ENCODE peak calls at places on chromosomes 11 and 22, in four cellular contexts. C is HepG2, A is GM12878, H is H1. G is an unnamed sample.

GRCh38 chr22:33851985-33852384 is 68.3 kb downstream of the LARGE1 start:
- DNase-seq in C (no peak), A (no peak), H (no peak), G (no peak)

GRCh38 chr11:75525433-75526191 is at the start of gene GDPD5:
- DNase-seq in C (peak; percentile 76), A (no peak), H (peak; percentile 87), G (peak; percentile 97)

GRCh38 chr11:14623036-14623435 is 20.6 kb upstream of the PDE3B start:
- DNase-seq in C (no peak), A (no peak), H (no peak), G (peak; percentile 14)

GRCh38 chr22:46079093-46079860 is 71.0 kb upstream of the PPARA start:
- DNase-seq in C (no peak), A (no peak), H (no peak), G (no peak)

GRCh38 chr11:127071606-127072005 is 71.0 kb upstream of the KIRREL3 start:
- DNase-seq in C (no peak), A (no peak), H (no peak), G (no peak)

GRCh38 chr11:6431861-6432260 is 8.9 kb downstream of the HPX start:
- DNase-seq in C (no peak), A (no peak), H (no peak), G (no peak)

GRCh38 chr22:46069518-46070214 is 80.7 kb upstream of the PPARA start:
- DNase-seq in C (no peak), A (no peak), H (no peak), G (no peak)

GRCh38 chr11:134466035-134466908 is 54.2 kb upstream of the B3GAT1 start:
- DNase-seq in C (no peak), A (no peak), H (peak; percentile 55), G (no peak)

GRCh38 chr11:75346912-75347647 is 4.4 kb downstream of the ARRB1 start:
- DNase-seq in C (no peak), A (no peak), H (no peak), G (no peak)

GRCh38 chr11:10604340-10604748 is 35.9 kb upstream of the LYVE1 start:
- DNase-seq in C (peak; percentile 83), A (no peak), H (no peak), G (no peak)

GRCh38 chr11:36622431-36623136 is 24.5 kb upstream of the RAG2 start:
- DNase-seq in C (peak; percentile 31), A (no peak), H (no peak), G (peak; percentile 35)
- TF ChIP-seq CBX5 in C (no peak), A (no peak), H (no peak), G (no peak)

GRCh38 chr11:112608466-112608865 is 347.8 kb upstream of the PLET1 start:
- DNase-seq in C (no peak), A (no peak), H (no peak), G (no peak)
- TF ChIP-seq CHD2 in C (no peak), A (no peak), H (no peak), G (no peak)

DNA sequence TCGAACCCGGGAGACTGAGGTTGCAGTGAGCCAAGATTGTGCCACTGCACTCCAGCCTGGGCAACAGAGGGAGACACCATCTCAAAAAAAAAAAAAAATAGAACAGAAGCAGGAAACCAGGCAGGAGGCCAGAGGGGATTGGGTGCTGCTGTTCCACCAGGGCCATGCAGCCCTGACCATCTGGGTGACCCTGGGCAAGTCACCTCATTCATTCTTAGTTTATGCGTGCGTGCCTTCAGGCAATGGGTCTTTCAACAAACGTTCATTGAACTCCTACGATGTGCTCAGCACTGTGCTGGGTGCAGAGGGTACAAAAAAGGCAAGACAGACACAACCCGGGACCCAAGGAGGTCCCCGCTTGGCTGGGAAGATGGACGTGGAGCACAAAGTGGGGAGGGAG is 18.3 kb downstream of the RPL3 start:
- DNase-seq in C (no peak), A (no peak), H (no peak), G (no peak)
- TF ChIP-seq CBX5 in C (no peak), A (no peak), H (no peak), G (no peak)

DNA sequence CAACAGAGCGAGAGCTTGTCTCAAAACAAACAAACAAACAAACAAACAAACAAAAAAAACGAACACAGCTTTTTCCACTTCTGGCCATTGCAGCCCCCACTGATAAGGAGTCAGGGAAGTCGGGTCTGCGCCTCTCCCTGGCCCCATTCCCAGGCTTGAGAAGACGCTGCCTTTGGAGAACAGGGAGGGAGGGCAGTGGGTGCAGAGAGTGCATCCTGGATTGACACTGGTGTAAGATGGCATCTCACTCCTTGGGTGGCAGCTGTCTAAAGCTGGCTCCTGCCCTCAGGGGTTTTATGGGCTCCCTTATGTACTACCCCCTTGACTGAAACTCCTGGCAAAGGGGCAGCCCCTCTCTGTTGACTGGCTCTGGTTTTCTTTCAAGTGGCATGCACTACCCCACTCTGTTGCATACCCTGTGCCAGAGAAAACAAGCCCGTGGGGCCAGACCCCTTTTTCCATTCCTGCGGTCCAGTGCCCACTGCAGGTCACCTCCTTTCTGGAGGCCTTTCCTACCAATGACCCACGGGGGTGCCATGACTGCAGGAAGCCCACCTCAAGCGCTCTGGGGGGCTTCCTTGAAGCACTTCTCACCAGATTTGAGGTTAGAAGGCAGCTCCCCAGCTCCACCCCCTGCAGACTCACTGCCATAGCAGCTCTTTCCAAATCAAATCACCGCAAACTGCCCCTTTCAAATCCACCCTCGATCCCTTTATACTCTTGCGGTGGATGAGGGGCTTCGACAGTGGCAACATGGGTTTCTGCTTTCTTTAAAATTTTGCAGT is 12.7 kb downstream of the DRAP1 start:
- DNase-seq in C (no peak), A (no peak), H (no peak), G (no peak)
- TF ChIP-seq CHD2 in C (no peak), A (no peak), H (no peak), G (no peak)

GRCh38 chr11:19737575-19737974 is 24.9 kb downstream of the NAV2 start:
- DNase-seq in C (no peak), A (no peak), H (no peak), G (no peak)

GRCh38 chr11:19742595-19743292 is 30.1 kb downstream of the NAV2 start:
- DNase-seq in C (peak; percentile 52), A (no peak), H (peak; percentile 84), G (peak; percentile 50)

GRCh38 chr11:19740586-19740985 is 27.9 kb downstream of the NAV2 start:
- DNase-seq in C (no peak), A (no peak), H (no peak), G (no peak)

GRCh38 chr11:19738124-19738523 is 25.5 kb downstream of the NAV2 start:
- DNase-seq in C (no peak), A (no peak), H (no peak), G (no peak)

GRCh38 chr11:19739872-19740271 is 27.2 kb downstream of the NAV2 start:
- DNase-seq in C (peak; percentile 13), A (no peak), H (peak; percentile 57), G (no peak)
- TF ChIP-seq CBX5 in C (no peak), A (no peak), H (no peak), G (no peak)

GRCh38 chr11:125166903-125167291 is 2.3 kb downstream of the PKNOX2 start:
- DNase-seq in C (no peak), A (no peak), H (no peak), G (no peak)

GRCh38 chr11:125165111-125165663 is 636 bp downstream of the PKNOX2 start:
- DNase-seq in C (no peak), A (no peak), H (peak; percentile 73), G (no peak)

GRCh38 chr11:125165664-125166346 is 1.3 kb downstream of the PKNOX2 start:
- DNase-seq in C (no peak), A (no peak), H (no peak), G (no peak)

GRCh38 chr11:125167292-125167953 is 2.9 kb downstream of the PKNOX2 start:
- DNase-seq in C (no peak), A (no peak), H (peak; percentile 77), G (no peak)

DNA sequence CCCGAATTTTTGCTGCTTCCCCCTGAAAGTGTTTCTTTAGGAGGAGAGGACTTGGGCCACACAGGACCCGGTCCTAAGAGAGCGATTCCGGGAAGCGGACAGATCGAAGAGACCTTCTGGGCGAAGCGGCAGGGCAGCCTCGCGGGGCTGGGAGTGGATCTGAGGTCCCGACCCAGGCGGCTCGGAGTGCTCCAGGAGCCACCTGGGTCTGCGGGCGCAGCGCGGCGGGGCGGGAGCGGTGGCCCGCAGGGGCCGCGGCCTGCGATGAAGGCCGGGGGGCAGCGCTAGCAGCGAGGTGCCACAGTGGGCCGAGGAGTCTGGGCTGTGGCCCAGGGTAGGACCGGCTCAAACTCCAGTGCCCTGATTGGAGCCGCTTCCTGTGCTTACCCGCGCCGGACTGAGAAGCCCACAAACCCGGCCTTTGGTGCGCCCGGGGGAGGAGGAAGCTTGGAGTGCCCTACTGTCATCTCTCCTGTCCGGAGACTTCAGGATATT is 1.8 kb downstream of the PKNOX2 start:
- DNase-seq in C (no peak), A (no peak), H (peak; percentile 64), G (no peak)
- TF ChIP-seq CHD2 in C (no peak), A (no peak), H (no peak), G (no peak)

G was measured in K562.